ENCODE peak calls at places on chromosomes 6 and 20, in eight cellular contexts. T, H, B, A, Y, M, O and I are unnamed samples.

GRCh38 chr6:152351110-152351509 is 286.1 kb downstream of the SYNE1 start:
- DNase-seq in T (no peak), H (no peak), B (no peak), A (no peak), Y (no peak), M (no peak), O (no peak), I (no peak)

GRCh38 chr6:127946388-127946787 is 45.5 kb upstream of the THEMIS start:
- DNase-seq in T (no peak), H (no peak), B (no peak), A (no peak), Y (no peak), M (no peak), O (no peak), I (no peak)

GRCh38 chr20:40970218-40970617 is 58.4 kb upstream of the TOP1 start:
- DNase-seq in T (no peak), H (no peak), B (no peak), A (no peak), Y (no peak), M (no peak), O (peak), I (no peak)

GRCh38 chr20:11676618-11677289 is 240.9 kb upstream of the BTBD3 start:
- DNase-seq in T (no peak), H (peak), B (peak), A (peak), Y (peak), M (peak), O (peak), I (peak)

GRCh38 chr6:148223424-148223842 is 119.2 kb upstream of the SASH1 start:
- DNase-seq in T (no peak), H (peak), B (no peak), A (no peak), Y (no peak), M (no peak), O (peak), I (peak)

GRCh38 chr20:55253765-55254164 is 751.6 kb downstream of the CBLN4 start:
- DNase-seq in T (no peak), H (peak), B (no peak), A (no peak), Y (peak), M (no peak), O (peak), I (peak)

GRCh38 chr20:611843-612185 is 1.7 kb upstream of the TCF15 start:
- DNase-seq in T (no peak), H (no peak), B (no peak), A (no peak), Y (no peak), M (no peak), O (no peak), I (no peak)

GRCh38 chr20:5214826-5215225 is 88.0 kb downstream of the CDS2 start:
- DNase-seq in T (no peak), H (no peak), B (no peak), A (no peak), Y (no peak), M (no peak), O (no peak), I (no peak)

GRCh38 chr20:23248524-23248923 is 102.1 kb upstream of the NXT1 start:
- DNase-seq in T (no peak), H (no peak), B (no peak), A (no peak), Y (no peak), M (no peak), O (peak), I (peak)

GRCh38 chr6:50823130-50823920 is 4.7 kb downstream of the TFAP2B start:
- DNase-seq in T (no peak), H (no peak), B (no peak), A (no peak), Y (no peak), M (no peak), O (no peak), I (no peak)

GRCh38 chr6:4973972-4974885 is 29.6 kb downstream of the RPP40 start:
- DNase-seq in T (peak), H (peak), B (no peak), A (no peak), Y (peak), M (no peak), O (peak), I (peak)

GRCh38 chr6:149716584-149716983 is 1.3 kb downstream of the LATS1 start:
- DNase-seq in T (no peak), H (peak), B (no peak), A (no peak), Y (no peak), M (no peak), O (peak), I (no peak)

GRCh38 chr20:63808964-63809674 is 21.9 kb downstream of the ZBTB46 start:
- DNase-seq in T (no peak), H (no peak), B (no peak), A (no peak), Y (no peak), M (no peak), O (no peak), I (no peak)

GRCh38 chr6:102766946-102767345 is 1373.4 kb downstream of the GRIK2 start:
- DNase-seq in T (no peak), H (no peak), B (no peak), A (no peak), Y (no peak), M (no peak), O (peak), I (peak)

GRCh38 chr20:12067686-12068085 is 150.0 kb downstream of the BTBD3 start:
- DNase-seq in T (no peak), H (no peak), B (no peak), A (no peak), Y (no peak), M (no peak), O (no peak), I (no peak)

GRCh38 chr6:155377061-155377460 is 62.8 kb upstream of the TFB1M start:
- DNase-seq in T (no peak), H (peak), B (no peak), A (no peak), Y (no peak), M (peak), O (peak), I (peak)

GRCh38 chr20:46512943-46513844 is at the start of gene ZNF334:
- DNase-seq in T (peak), H (peak), B (peak), A (no peak), Y (peak), M (no peak), O (peak), I (peak)

GRCh38 chr6:148793721-148794120 is 46.9 kb downstream of the UST start:
- DNase-seq in T (no peak), H (no peak), B (no peak), A (no peak), Y (no peak), M (no peak), O (no peak), I (peak)

GRCh38 chr20:59790388-59790787 is 143.0 kb downstream of the SYCP2 start:
- DNase-seq in T (no peak), H (no peak), B (no peak), A (no peak), Y (no peak), M (no peak), O (no peak), I (no peak)

GRCh38 chr6:98836025-98836961 is 1.9 kb downstream of the POU3F2 start:
- DNase-seq in T (no peak), H (no peak), B (no peak), A (no peak), Y (no peak), M (no peak), O (no peak), I (no peak)
- H3K4me3 ChIP-seq in T (no peak), H (no peak), B (no peak), A (no peak), Y (no peak), M (peak), O (no peak), I (peak)

GRCh38 chr20:7989379-7989778 is 30.2 kb downstream of the TMX4 start:
- DNase-seq in T (no peak), H (peak), B (no peak), A (no peak), Y (no peak), M (peak), O (peak), I (no peak)
- TF ChIP-seq CTCF in T (no peak), H (no peak), B (no peak), A (peak), Y (peak), M (peak), O (no peak), I (no peak)

GRCh38 chr6:44221961-44222335 is 1.4 kb upstream of the SLC29A1 start:
- DNase-seq in T (no peak), H (no peak), B (no peak), A (no peak), Y (no peak), M (no peak), O (no peak), I (no peak)

GRCh38 chr6:44220913-44221290 is 2.5 kb upstream of the SLC29A1 start:
- DNase-seq in T (no peak), H (no peak), B (no peak), A (no peak), Y (no peak), M (no peak), O (no peak), I (no peak)

GRCh38 chr6:44221291-44221960 is 2.0 kb upstream of the SLC29A1 start:
- DNase-seq in T (peak), H (peak), B (peak), A (no peak), Y (peak), M (peak), O (peak), I (peak)

GRCh38 chr6:44219053-44219814 is 2.5 kb downstream of the MYMX start:
- DNase-seq in T (peak), H (peak), B (peak), A (no peak), Y (peak), M (peak), O (peak), I (peak)

GRCh38 chr6:44219815-44220784 is 3.3 kb upstream of the SLC29A1 start:
- DNase-seq in T (no peak), H (no peak), B (no peak), A (no peak), Y (no peak), M (no peak), O (no peak), I (no peak)
- H3K4me3 ChIP-seq in T (peak), H (no peak), B (peak), A (peak), Y (no peak), M (peak), O (no peak), I (peak)

GRCh38 chr6:14280766-14281293 is 163.3 kb downstream of the CD83 start:
- DNase-seq in T (no peak), H (no peak), B (no peak), A (no peak), Y (no peak), M (no peak), O (no peak), I (no peak)
- TF ChIP-seq CTCF in T (no peak), H (no peak), B (no peak), A (no peak), Y (no peak), M (no peak), O (peak), I (no peak)

GRCh38 chr6:26553264-26553738 is 15.1 kb downstream of the HMGN4 start:
- DNase-seq in T (peak), H (peak), B (peak), A (peak), Y (peak), M (peak), O (peak), I (no peak)

GRCh38 chr6:26555505-26556262 is 17.5 kb downstream of the HMGN4 start:
- DNase-seq in T (no peak), H (peak), B (no peak), A (no peak), Y (peak), M (peak), O (peak), I (peak)

GRCh38 chr6:26554669-26555504 is 16.7 kb downstream of the HMGN4 start:
- DNase-seq in T (peak), H (peak), B (no peak), A (no peak), Y (peak), M (peak), O (peak), I (peak)

GRCh38 chr6:26553739-26554668 is 15.8 kb downstream of the HMGN4 start:
- DNase-seq in T (peak), H (peak), B (peak), A (peak), Y (peak), M (peak), O (peak), I (peak)

GRCh38 chr6:26556263-26557070 is 18.3 kb downstream of the HMGN4 start:
- DNase-seq in T (peak), H (peak), B (peak), A (peak), Y (peak), M (peak), O (peak), I (peak)
- H3K4me3 ChIP-seq in T (no peak), H (no peak), B (no peak), A (no peak), Y (no peak), M (peak), O (peak), I (peak)

DNA sequence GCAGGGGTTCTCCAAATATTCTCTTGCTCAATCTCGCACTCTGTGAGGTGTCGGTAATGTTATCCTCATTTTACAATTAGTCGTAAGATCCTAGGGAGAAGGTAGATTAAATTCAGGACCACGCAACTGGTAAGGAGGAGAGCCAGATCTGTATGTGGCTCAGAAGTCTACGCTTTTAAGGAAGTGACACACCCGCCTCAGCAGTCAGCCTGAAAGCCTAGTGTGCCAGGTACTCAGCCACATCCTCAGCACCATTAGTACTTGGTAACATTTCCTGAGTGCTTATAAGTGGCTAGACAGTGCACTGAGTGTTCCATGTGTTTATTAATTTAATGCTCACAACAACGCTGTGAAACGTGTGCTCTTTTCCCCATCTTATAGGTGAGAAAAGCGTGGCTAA is 63.7 kb downstream of the DHX35 start:
- DNase-seq in T (no peak), H (no peak), B (no peak), A (no peak), Y (no peak), M (no peak), O (no peak), I (no peak)
- TF ChIP-seq CTCF in T (no peak), H (no peak), B (no peak), A (no peak), Y (no peak), M (no peak), O (no peak), I (no peak)

GRCh38 chr20:49986049-49986448 is 3.3 kb downstream of the SNAI1 start:
- DNase-seq in T (no peak), H (no peak), B (no peak), A (no peak), Y (no peak), M (no peak), O (peak), I (no peak)
- H3K4me3 ChIP-seq in T (no peak), H (peak), B (peak), A (no peak), Y (no peak), M (peak), O (peak), I (peak)

GRCh38 chr6:42095776-42096541 is 45.6 kb downstream of the TAF8 start:
- DNase-seq in T (no peak), H (no peak), B (no peak), A (no peak), Y (no peak), M (peak), O (no peak), I (no peak)
- TF ChIP-seq CTCF in T (no peak), H (peak), B (no peak), A (no peak), Y (no peak), M (no peak), O (peak), I (peak)